ENCODE peak calls at places on chromosomes 6 and 20, in eight cellular contexts. Y, W, D, Z, Q, B, E and X are unnamed samples.
A peak's percentile ranks its signal among the peaks of the same experiment; 100 is the strongest.

GRCh38 chr6:63923139-63923739 is 287.6 kb downstream of the PHF3 start:
- DNase-seq in Y (peak; percentile 65), W (no peak), D (peak; percentile 47), Z (no peak), Q (no peak), B (peak; percentile 17), E (no peak), X (peak; percentile 21)

GRCh38 chr6:704037-704436 is 11.1 kb upstream of the EXOC2 start:
- DNase-seq in Y (no peak), W (no peak), D (no peak), Z (no peak), Q (no peak), B (no peak), E (no peak), X (no peak)

GRCh38 chr6:39172377-39172757 is 56.9 kb downstream of the KCNK5 start:
- DNase-seq in Y (no peak), W (no peak), D (no peak), Z (no peak), Q (no peak), B (no peak), E (no peak), X (no peak)

GRCh38 chr6:79818471-79818870 is 128.9 kb downstream of the ELOVL4 start:
- DNase-seq in Y (no peak), W (no peak), D (no peak), Z (no peak), Q (no peak), B (peak; percentile 44), E (no peak), X (no peak)

GRCh38 chr6:102327697-102328227 is 934.3 kb downstream of the GRIK2 start:
- DNase-seq in Y (no peak), W (no peak), D (no peak), Z (no peak), Q (no peak), B (no peak), E (no peak), X (peak; percentile 13)

GRCh38 chr6:45884336-45884735 is 131.3 kb downstream of the CLIC5 start:
- DNase-seq in Y (no peak), W (no peak), D (no peak), Z (no peak), Q (no peak), B (no peak), E (no peak), X (no peak)

GRCh38 chr6:69866351-69867074 is at the start of gene COL19A1:
- DNase-seq in Y (peak; percentile 59), W (peak; percentile 76), D (peak; percentile 34), Z (no peak), Q (peak; percentile 21), B (peak; percentile 21), E (no peak), X (no peak)

GRCh38 chr20:17969276-17969883 is 562 bp downstream of the MGME1 start:
- DNase-seq in Y (peak; percentile 57), W (no peak), D (peak; percentile 53), Z (no peak), Q (peak; percentile 48), B (no peak), E (peak; percentile 39), X (no peak)

GRCh38 chr6:57190140-57190539 is 18.0 kb downstream of the BAG2 start:
- DNase-seq in Y (no peak), W (no peak), D (no peak), Z (no peak), Q (no peak), B (peak; percentile 21), E (no peak), X (no peak)

GRCh38 chr6:1481326-1481725 is 92.0 kb downstream of the FOXF2 start:
- DNase-seq in Y (no peak), W (no peak), D (no peak), Z (no peak), Q (no peak), B (no peak), E (no peak), X (peak; percentile 34)

GRCh38 chr20:17936306-17936790 is 32.2 kb downstream of the SNX5 start:
- DNase-seq in Y (no peak), W (no peak), D (no peak), Z (no peak), Q (no peak), B (no peak), E (no peak), X (no peak)

GRCh38 chr6:35497571-35498406 is 910 bp upstream of the TEAD3 start:
- DNase-seq in Y (peak; percentile 90), W (no peak), D (peak; percentile 92), Z (no peak), Q (peak; percentile 54), B (peak; percentile 46), E (peak; percentile 71), X (no peak)
- TF ChIP-seq POLR2AphosphoS5 in Y (peak; percentile 47), W (no peak), D (no peak), Z (no peak), Q (peak; percentile 65), B (no peak), E (peak; percentile 73), X (no peak)

GRCh38 chr6:73036689-73037088 is 188.6 kb downstream of the KHDC1L start:
- DNase-seq in Y (no peak), W (no peak), D (no peak), Z (no peak), Q (no peak), B (no peak), E (no peak), X (no peak)
- H3K4me3 ChIP-seq in Y (no peak overlapping the region), W (no peak overlapping the region), D (no peak overlapping the region), Z (no peak overlapping the region), Q (no peak overlapping the region), B (no peak overlapping the region), E (no peak overlapping the region), X (no peak overlapping the region)

GRCh38 chr6:31270788-31271640 is 878 bp downstream of the HLA-C start:
- DNase-seq in Y (peak; percentile 68), W (no peak), D (peak; percentile 49), Z (no peak), Q (peak; percentile 75), B (peak; percentile 47), E (no peak), X (no peak)
- TF ChIP-seq POLR2AphosphoS5 in Y (no peak), W (no peak), D (no peak), Z (no peak), Q (no peak), B (no peak), E (no peak), X (no peak)

GRCh38 chr20:64225828-64226598 is 29.5 kb upstream of the PCMTD2 start:
- DNase-seq in Y (no peak), W (no peak), D (no peak), Z (no peak), Q (no peak), B (no peak), E (no peak), X (no peak)

GRCh38 chr20:64224344-64225165 is 31.0 kb upstream of the PCMTD2 start:
- DNase-seq in Y (no peak), W (no peak), D (no peak), Z (no peak), Q (no peak), B (peak; percentile 52), E (no peak), X (no peak)

GRCh38 chr20:64226686-64227576 is 28.6 kb upstream of the PCMTD2 start:
- DNase-seq in Y (no peak), W (no peak), D (no peak), Z (no peak), Q (no peak), B (no peak), E (no peak), X (no peak)

GRCh38 chr20:64223526-64224067 is 32.0 kb upstream of the PCMTD2 start:
- DNase-seq in Y (peak; percentile 92), W (no peak), D (no peak), Z (no peak), Q (peak; percentile 47), B (peak; percentile 13), E (no peak), X (no peak)

DNA sequence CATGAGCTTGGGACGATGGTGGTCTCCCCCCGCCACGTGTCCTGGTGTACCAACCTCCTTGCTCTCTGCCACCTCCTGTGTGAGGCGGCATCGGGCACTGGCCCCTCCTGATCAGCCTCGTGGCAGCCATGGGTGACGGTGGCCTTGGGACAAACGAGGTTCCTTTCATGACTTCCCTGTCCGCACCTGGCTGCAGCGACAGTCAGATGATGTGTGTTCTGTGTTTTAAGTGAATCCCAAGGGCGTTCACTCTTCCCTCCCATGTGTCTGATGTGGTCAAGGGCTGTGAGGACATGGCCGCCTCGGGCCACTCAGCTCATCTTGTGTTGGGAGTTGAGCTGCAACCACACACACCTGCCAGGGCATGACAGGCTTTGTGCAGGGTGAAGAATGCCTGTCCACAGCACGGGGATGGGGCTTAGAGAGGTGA is 30.4 kb upstream of the PCMTD2 start:
- DNase-seq in Y (no peak), W (no peak), D (no peak), Z (no peak), Q (no peak), B (no peak), E (no peak), X (no peak)
- H3K4me3 ChIP-seq in Y (no peak overlapping the region), W (no peak overlapping the region), D (no peak overlapping the region), Z (no peak overlapping the region), Q (no peak overlapping the region), B (no peak overlapping the region), E (no peak overlapping the region), X (no peak overlapping the region)

DNA sequence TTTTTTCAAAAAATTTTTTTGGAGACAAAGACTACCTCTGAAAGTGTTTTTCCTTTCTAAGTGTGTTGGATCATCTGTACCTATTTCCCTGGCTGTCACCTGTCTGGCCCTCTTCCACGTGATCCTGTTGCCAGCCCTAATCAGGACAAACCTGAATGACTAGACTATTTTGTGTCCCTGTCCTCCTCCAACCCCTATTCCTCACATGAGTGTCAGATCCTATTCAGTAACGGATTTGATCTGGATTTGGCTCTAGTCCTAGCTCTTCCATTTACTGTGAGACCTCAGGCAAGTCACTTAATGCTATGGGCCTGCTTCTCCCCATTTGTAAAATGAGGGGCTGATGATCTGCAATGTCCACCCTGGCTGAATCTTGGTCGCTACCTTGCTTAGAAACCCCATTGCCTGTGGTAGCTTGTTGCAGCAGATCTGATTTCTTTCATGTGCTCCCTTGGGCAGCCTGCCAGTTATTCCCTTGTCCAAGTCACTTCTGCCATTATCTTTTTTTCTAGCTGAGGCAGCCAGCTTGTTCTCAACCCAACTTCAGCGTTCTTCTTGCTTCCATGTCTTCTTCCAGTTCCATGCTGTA is 4.8 kb downstream of the PHF20 start:
- DNase-seq in Y (no peak), W (no peak), D (peak; percentile 42), Z (no peak), Q (peak; percentile 29), B (peak; percentile 51), E (peak; percentile 67), X (no peak)
- TF ChIP-seq POLR2AphosphoS5 in Y (no peak), W (no peak), D (no peak), Z (no peak), Q (no peak), B (no peak), E (no peak), X (no peak)

GRCh38 chr6:2810092-2810671 is 31.5 kb downstream of the SERPINB1 start:
- DNase-seq in Y (no peak), W (no peak), D (no peak), Z (no peak), Q (peak; percentile 79), B (no peak), E (no peak), X (peak; percentile 96)
- H3K4me3 ChIP-seq in Y (no peak overlapping the region), W (no peak overlapping the region), D (no peak overlapping the region), Z (no peak overlapping the region), Q (no peak overlapping the region), B (no peak overlapping the region), E (no peak overlapping the region), X (peak overlapping the region; percentile 23)